ENCODE peak calls at places on chromosomes 12 and 14, in ten cellular contexts. W, D, P, J, O, Y, C, Q, Z and X are unnamed samples.

GRCh38 chr14:33951183-33951840 is 438 bp upstream of the EGLN3 start:
- DNase-seq in W (no peak), D (no peak), P (no peak), J (no peak), O (no peak), Y (no peak), C (no peak), Q (no peak), Z (no peak), X (no peak)

GRCh38 chr12:19712041-19712440 is 272.7 kb downstream of the AEBP2 start:
- DNase-seq in W (no peak), D (peak; percentile 44), P (no peak), J (no peak), O (no peak), Y (no peak), C (no peak), Q (no peak), Z (no peak), X (no peak)

GRCh38 chr12:31035226-31035625 is 38.4 kb upstream of the DDX11 start:
- DNase-seq in W (no peak), D (no peak), P (no peak), J (no peak), O (no peak), Y (no peak), C (no peak), Q (no peak), Z (no peak), X (no peak)

GRCh38 chr14:23443411-23443812 is 8.0 kb upstream of the MYH7 start:
- DNase-seq in W (no peak), D (no peak), P (no peak), J (no peak), O (no peak), Y (no peak), C (no peak), Q (no peak), Z (peak; percentile 85), X (no peak)

GRCh38 chr12:45989857-45990467 is 412 bp downstream of the SCAF11 start:
- DNase-seq in W (peak; percentile 32), D (peak; percentile 43), P (peak; percentile 45), J (peak; percentile 71), O (no peak), Y (no peak), C (peak; percentile 77), Q (peak; percentile 93), Z (peak; percentile 84), X (peak; percentile 62)

GRCh38 chr14:33851931-33852330 is 98.9 kb downstream of the EGLN3 start:
- DNase-seq in W (no peak), D (no peak), P (no peak), J (no peak), O (no peak), Y (no peak), C (no peak), Q (no peak), Z (no peak), X (no peak)

GRCh38 chr14:92317511-92317910 is 5.5 kb upstream of the SLC24A4 start:
- DNase-seq in W (no peak), D (peak; percentile 52), P (no peak), J (no peak), O (no peak), Y (no peak), C (no peak), Q (no peak), Z (no peak), X (no peak)

GRCh38 chr12:43290836-43291235 is 261.2 kb downstream of the ADAMTS20 start:
- DNase-seq in W (no peak), D (no peak), P (no peak), J (no peak), O (no peak), Y (no peak), C (no peak), Q (no peak), Z (no peak), X (no peak)

GRCh38 chr14:82075566-82075965 is 541.9 kb upstream of the SEL1L start:
- DNase-seq in W (no peak), D (no peak), P (no peak), J (no peak), O (peak; percentile 50), Y (peak; percentile 91), C (peak; percentile 18), Q (no peak), Z (peak; percentile 24), X (peak; percentile 58)

GRCh38 chr14:101579372-101580080 is 18.2 kb downstream of the DIO3 start:
- DNase-seq in W (no peak), D (no peak), P (no peak), J (no peak), O (no peak), Y (no peak), C (no peak), Q (peak; percentile 55), Z (no peak), X (no peak)

GRCh38 chr12:51887476-51888315 is at the start of gene ANKRD33:
- DNase-seq in W (no peak), D (no peak), P (no peak), J (no peak), O (no peak), Y (peak; percentile 82), C (no peak), Q (peak; percentile 83), Z (peak; percentile 13), X (peak; percentile 95)

GRCh38 chr14:81625343-81625742 is 91.7 kb upstream of the SEL1L start:
- DNase-seq in W (no peak), D (no peak), P (no peak), J (no peak), O (no peak), Y (no peak), C (no peak), Q (no peak), Z (no peak), X (no peak)

GRCh38 chr14:92258934-92259333 is 64.0 kb upstream of the SLC24A4 start:
- DNase-seq in W (no peak), D (no peak), P (no peak), J (no peak), O (no peak), Y (no peak), C (no peak), Q (no peak), Z (no peak), X (no peak)

GRCh38 chr12:56684745-56685369 is 3.2 kb downstream of the PTGES3 start:
- DNase-seq in W (no peak), D (no peak), P (no peak), J (no peak), O (no peak), Y (no peak), C (no peak), Q (peak; percentile 50), Z (no peak), X (no peak)

GRCh38 chr12:131860472-131861260 is 32.5 kb downstream of the MMP17 start:
- DNase-seq in W (no peak), D (peak; percentile 76), P (no peak), J (no peak), O (peak; percentile 28), Y (no peak), C (peak; percentile 49), Q (peak; percentile 90), Z (peak; percentile 61), X (no peak)

GRCh38 chr12:121043067-121043466 is 4.0 kb upstream of the OASL start:
- DNase-seq in W (no peak), D (no peak), P (no peak), J (no peak), O (no peak), Y (no peak), C (no peak), Q (no peak), Z (no peak), X (no peak)

GRCh38 chr12:69844416-69844815 is 19.4 kb downstream of the MYRFL start:
- DNase-seq in W (no peak), D (no peak), P (no peak), J (no peak), O (no peak), Y (no peak), C (no peak), Q (no peak), Z (no peak), X (no peak)

GRCh38 chr12:102216086-102216691 is 18.6 kb upstream of the PMCH start:
- DNase-seq in W (no peak), D (peak; percentile 45), P (no peak), J (no peak), O (no peak), Y (no peak), C (no peak), Q (no peak), Z (no peak), X (no peak)

GRCh38 chr12:125092108-125092871 is 27.1 kb downstream of the AACS start:
- DNase-seq in W (no peak), D (no peak), P (no peak), J (no peak), O (no peak), Y (no peak), C (no peak), Q (no peak), Z (peak; percentile 66), X (no peak)